ENCODE peak calls at places on chromosomes 3 and 15, in six cellular contexts. H is GM12878, W is thyroid gland, M is heart left ventricle, O is A549, E is uterus. A is an unnamed sample.

GRCh38 chr3:172263781-172264486 is 184.3 kb downstream of the GHSR start:
- DNase-seq in E (no peak), O (no peak), W (no peak), H (no peak), M (no peak), A (no peak)

GRCh38 chr3:97952280-97952679 is 20.0 kb downstream of the RIOX2 start:
- DNase-seq in O (no peak), W (no peak), H (no peak), E (peak), M (no peak), A (no peak)

GRCh38 chr3:88369337-88369736 is 219.6 kb downstream of the C3orf38 start:
- DNase-seq in W (no peak), E (no peak), H (no peak), O (no peak), M (no peak), A (no peak)

GRCh38 chr3:184716652-184717607 is 5.1 kb upstream of the MAGEF1 start:
- DNase-seq in M (no peak), W (peak), E (peak), O (no peak), H (no peak), A (no peak)

GRCh38 chr3:196177567-196177966 is 33.6 kb downstream of the ZDHHC19 start:
- DNase-seq in E (no peak), M (no peak), H (no peak), O (no peak), W (no peak), A (no peak)

GRCh38 chr15:60546764-60547163 is 67.8 kb upstream of the ICE2 start:
- DNase-seq in O (no peak), E (no peak), M (no peak), H (no peak), W (no peak), A (no peak)

GRCh38 chr3:133474251-133474801 is 74.5 kb downstream of the BFSP2 start:
- DNase-seq in M (peak), O (no peak), E (peak), W (peak), H (no peak), A (peak)

GRCh38 chr3:62201438-62202035 is 171.8 kb downstream of the FEZF2 start:
- DNase-seq in O (peak), H (no peak), E (no peak), M (no peak), W (no peak), A (peak)

GRCh38 chr15:57444877-57445513 is 68.7 kb downstream of the CGNL1 start:
- DNase-seq in W (peak), M (no peak), H (no peak), O (no peak), E (no peak), A (peak)

GRCh38 chr3:39433642-39434041 is 27.1 kb downstream of the RPSA start:
- DNase-seq in W (no peak), H (no peak), O (no peak), E (no peak), M (no peak), A (no peak)

GRCh38 chr3:127158614-127159221 is 34.2 kb upstream of the PRR23E start:
- DNase-seq in W (no peak), O (peak), M (no peak), H (no peak), E (no peak), A (no peak)

GRCh38 chr3:195443391-195443989 is 670 bp upstream of the ACAP2 start:
- DNase-seq in O (no peak), W (peak), H (no peak), M (no peak), E (no peak), A (no peak)

GRCh38 chr3:43366880-43367279 is 80.5 kb downstream of the SNRK start:
- DNase-seq in M (no peak), W (no peak), O (no peak), E (no peak), H (no peak), A (no peak)

GRCh38 chr15:78364233-78364632 is 24.1 kb downstream of the CRABP1 start:
- DNase-seq in O (no peak), H (no peak), M (no peak), W (no peak), E (no peak), A (no peak)

GRCh38 chr3:149273096-149273751 is 51.6 kb upstream of the CP start:
- DNase-seq in W (peak), E (peak), M (peak), O (peak), H (peak), A (peak)

GRCh38 chr3:53150247-53151085 is 10.5 kb upstream of the PRKCD start:
- DNase-seq in H (no peak), O (peak), E (no peak), M (no peak), W (peak), A (peak)

GRCh38 chr3:159751754-159752153 is 236.9 kb upstream of the IL12A start:
- DNase-seq in M (no peak), W (no peak), O (no peak), E (no peak), H (no peak), A (no peak)

GRCh38 chr3:13217736-13218540 is 144.7 kb upstream of the IQSEC1 start:
- DNase-seq in E (no peak), O (peak), W (no peak), M (no peak), H (no peak), A (no peak)

GRCh38 chr15:63022181-63022580 is 20.4 kb upstream of the TPM1 start:
- DNase-seq in M (no peak), W (no peak), E (no peak), O (no peak), H (no peak), A (no peak)

GRCh38 chr3:17079933-17080332 is 195.2 kb downstream of the PLCL2 start:
- DNase-seq in H (no peak), M (no peak), O (no peak), E (no peak), W (no peak), A (no peak)

GRCh38 chr3:14243782-14244181 is 65.2 kb downstream of the LSM3 start:
- DNase-seq in H (no peak), W (no peak), E (no peak), O (no peak), M (peak), A (no peak)

GRCh38 chr3:190279690-190280089 is 42.6 kb downstream of the CLDN1 start:
- DNase-seq in H (no peak), E (no peak), W (no peak), O (no peak), M (no peak), A (no peak)

GRCh38 chr3:197317250-197317963 is 19.0 kb upstream of the DLG1 start:
- DNase-seq in E (no peak), M (peak), W (peak), O (no peak), H (no peak), A (peak)

GRCh38 chr3:30567139-30567753 is 39.2 kb upstream of the TGFBR2 start:
- DNase-seq in H (no peak), E (no peak), O (no peak), M (no peak), W (no peak), A (no peak)

GRCh38 chr15:99104788-99105515 is at the start of gene SYNM:
- DNase-seq in M (peak), H (no peak), O (peak), W (peak), E (peak), A (peak)
- TF ChIP-seq POLR2A in M (peak), H (peak), O (peak), W (peak), E (peak), A (peak)

GRCh38 chr3:117314441-117314840 is 604.9 kb downstream of the TUSC7 start:
- DNase-seq in E (no peak), W (no peak), O (no peak), H (no peak), M (no peak), A (no peak)
- TF ChIP-seq POLR2A in E (no peak), W (no peak), O (no peak), H (no peak), M (no peak), A (no peak)

GRCh38 chr15:100651253-100651652 is 48.9 kb downstream of the ASB7 start:
- DNase-seq in O (peak), M (no peak), H (no peak), E (no peak), W (no peak), A (no peak)
- TF ChIP-seq POLR2A in O (no peak), M (no peak), H (no peak), E (no peak), W (no peak), A (no peak)

GRCh38 chr15:40405501-40406381 is at the start of gene IVD:
- DNase-seq in O (peak), E (peak), H (peak), W (peak), M (peak), A (peak)
- TF ChIP-seq POLR2A in O (peak), E (peak), H (peak), W (peak), M (peak), A (peak)

DNA sequence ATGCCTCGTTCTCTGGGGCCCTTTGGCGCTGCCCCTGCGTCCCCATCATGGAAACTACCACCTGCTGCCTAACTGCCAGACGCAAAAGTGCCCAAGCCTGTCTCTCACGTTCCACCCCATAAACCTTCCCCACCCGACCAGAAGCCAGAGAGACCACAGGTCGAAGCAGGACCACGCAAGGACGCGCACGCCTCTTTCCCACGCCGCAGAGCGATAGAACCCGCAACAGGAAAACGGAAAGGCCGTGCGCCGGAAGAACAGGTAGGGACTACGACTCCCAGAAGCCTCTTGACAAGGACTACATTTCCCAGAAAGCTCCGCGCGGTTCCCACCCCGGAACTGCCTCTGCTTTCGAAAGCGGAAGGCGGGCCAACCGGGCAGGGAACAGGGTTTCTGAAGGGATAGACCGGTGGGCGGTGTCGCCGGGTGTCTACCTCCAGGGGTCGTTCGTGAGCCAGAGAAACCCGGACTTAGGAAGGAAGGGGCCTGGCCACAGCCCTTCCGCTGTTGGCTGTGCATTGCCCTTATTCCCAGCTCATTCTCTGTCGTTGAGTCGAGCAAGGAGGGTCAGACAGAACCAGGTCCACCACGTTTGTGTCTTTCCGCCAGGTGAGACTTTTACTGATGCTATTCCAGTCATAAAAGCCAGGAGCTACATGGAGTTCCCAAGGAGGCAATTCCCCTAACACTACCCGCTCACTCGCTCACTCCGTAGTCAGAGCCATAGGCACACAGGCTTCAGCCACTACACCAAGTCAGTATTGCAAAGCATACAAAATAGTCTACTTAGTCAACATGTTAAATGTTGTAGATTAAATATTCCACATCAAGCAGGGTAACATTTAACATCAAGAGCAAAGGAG is 56.6 kb upstream of the ZBTB38 start:
- DNase-seq in H (peak), E (peak), M (peak), O (peak), W (peak), A (peak)
- TF ChIP-seq POLR2A in H (peak), E (peak), M (peak), O (peak), W (peak), A (peak)

DNA sequence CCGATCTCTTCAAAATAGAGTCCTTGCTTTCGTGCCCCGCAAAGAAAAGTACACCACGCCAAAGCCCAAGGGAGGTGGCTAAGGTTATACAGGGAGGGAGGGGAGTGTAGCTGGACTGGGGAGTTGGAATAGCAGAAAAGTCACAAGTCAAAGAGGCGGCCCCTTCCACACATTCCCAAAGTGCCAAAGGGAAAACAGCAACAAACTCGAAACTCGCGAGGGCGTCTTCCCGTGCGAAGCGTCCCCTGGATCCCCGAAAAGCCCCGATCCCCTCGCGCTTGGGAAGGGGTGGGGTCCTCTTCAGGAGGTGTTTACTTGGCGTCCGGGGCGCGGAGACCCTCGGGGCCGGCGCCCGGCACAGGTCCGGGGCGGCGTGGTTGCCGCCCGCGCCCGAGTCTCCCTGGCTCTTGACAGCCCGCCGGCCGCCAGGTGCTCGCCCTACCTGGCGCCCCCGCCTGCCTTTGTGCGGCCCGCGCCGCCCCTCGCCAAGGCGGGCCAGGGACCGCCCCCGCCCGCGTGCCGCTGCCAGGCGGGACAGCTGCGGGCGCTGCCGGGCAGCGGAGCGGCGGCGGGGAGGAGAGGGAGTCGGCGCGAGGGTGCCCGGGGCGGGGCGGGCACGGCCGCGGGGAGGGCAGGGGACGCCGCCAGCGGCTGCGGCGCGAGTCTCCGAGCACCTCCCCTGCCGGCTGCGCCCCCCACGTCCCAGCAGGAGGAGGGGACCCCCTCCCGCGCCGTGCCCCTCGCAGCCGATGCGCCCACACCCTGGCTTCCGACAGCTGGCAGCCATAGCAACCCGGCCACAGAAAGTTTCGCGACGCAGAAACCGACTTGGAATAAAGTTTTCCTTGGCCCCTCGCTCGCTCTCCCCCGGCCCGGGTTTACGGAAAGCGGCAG is 966 bp downstream of the MYO1E start:
- DNase-seq in E (peak), W (peak), M (peak), H (no peak), O (no peak), A (peak)
- TF ChIP-seq POLR2A in E (peak), W (peak), M (no peak), H (no peak), O (no peak), A (no peak)

GRCh38 chr15:69484837-69485236 is 32.2 kb downstream of the RPLP1 start:
- DNase-seq in W (no peak), M (no peak), E (no peak), H (no peak), O (no peak), A (no peak)
- TF ChIP-seq POLR2A in W (no peak), M (no peak), E (no peak), H (no peak), O (no peak), A (no peak)